ENCODE peak calls at places on chromosomes 1 and 21, in four cellular contexts. L is fibroblast of gingiva; H is activated T-helper 1 cell treated with anti-CD3 and anti-CD28 coated beads, Interleukin-12 subunit alpha, Interleukin-12 subunit beta, Interleukin-2, Interleukin-4 antibody, amounts not matched to agents 30 ng/mL and 10 ng/mL and 1 ng/mL, durations not matched to agents 14 hours and 24 hours and 36 hours; W is GM23338. T is an unnamed sample.
A peak's percentile ranks its signal among the peaks of the same experiment; 100 is the strongest.

GRCh38 chr1:44119525-44119924 is 904 bp downstream of the KLF17 start:
- DNase-seq in L (no peak), H (no peak), W (peak; percentile 12), T (no peak)

GRCh38 chr1:87389011-87389410 is 60.3 kb downstream of the LMO4 start:
- DNase-seq in L (no peak), H (no peak), W (no peak), T (no peak)

GRCh38 chr1:15703562-15703961 is 19.4 kb downstream of the PLEKHM2 start:
- DNase-seq in L (peak; percentile 87), H (no peak), W (no peak), T (peak; percentile 96)

GRCh38 chr1:220926146-220926545 is 46.9 kb downstream of the HLX start:
- DNase-seq in L (peak; percentile 71), H (no peak), W (no peak), T (peak; percentile 82)

GRCh38 chr1:110533230-110533629 is 14.3 kb upstream of the KCNA10 start:
- DNase-seq in L (no peak), H (no peak), W (no peak), T (no peak)

GRCh38 chr1:245566952-245567351 is 412.2 kb downstream of the KIF26B start:
- DNase-seq in L (no peak), H (no peak), W (no peak), T (no peak)

GRCh38 chr1:200590001-200590400 is 30.6 kb downstream of the KIF14 start:
- DNase-seq in L (peak; percentile 4), H (no peak), W (no peak), T (no peak)

GRCh38 chr1:206001476-206001888 is 1.7 kb downstream of the RAB7B start:
- DNase-seq in L (peak; percentile 76), H (no peak), W (no peak), T (peak; percentile 88)

GRCh38 chr1:32828341-32828740 is 10.9 kb downstream of the S100PBP start:
- DNase-seq in L (no peak), H (no peak), W (peak; percentile 23), T (peak; percentile 44)

GRCh38 chr1:235999259-235999925 is 65.5 kb downstream of the NID1 start:
- DNase-seq in L (peak; percentile 62), H (peak; percentile 77), W (no peak), T (peak; percentile 93)

GRCh38 chr1:70083519-70083918 is 121.9 kb downstream of the LRRC40 start:
- DNase-seq in L (no peak), H (no peak), W (no peak), T (no peak)

GRCh38 chr1:203796223-203796747 is 862 bp downstream of the ZBED6 start:
- DNase-seq in L (peak; percentile 31), H (peak; percentile 8), W (peak; percentile 63), T (no peak)

GRCh38 chr1:184113251-184113650 is 61.7 kb downstream of the TSEN15 start:
- DNase-seq in L (no peak), H (no peak), W (no peak), T (no peak)

GRCh38 chr1:84619383-84620093 is 45.3 kb upstream of the CTBS start:
- DNase-seq in L (peak; percentile 26), H (no peak), W (no peak), T (peak; percentile 82)

GRCh38 chr21:15706686-15707085 is 23.1 kb upstream of the USP25 start:
- DNase-seq in L (peak; percentile 81), H (no peak), W (no peak), T (peak; percentile 94)

GRCh38 chr1:182169203-182169602 is 107.7 kb upstream of the ZNF648 start:
- DNase-seq in L (peak; percentile 36), H (no peak), W (no peak), T (no peak)

GRCh38 chr1:196774195-196774594 is 445 bp upstream of the CFHR3 start:
- DNase-seq in L (no peak), H (no peak), W (no peak), T (no peak)

GRCh38 chr1:241934181-241934815 is 23.3 kb upstream of the BECN2 start:
- DNase-seq in L (peak; percentile 31), H (no peak), W (peak; percentile 80), T (no peak)

GRCh38 chr1:203934651-203935050 is 73.3 kb downstream of the SNRPE start:
- DNase-seq in L (no peak), H (no peak), W (no peak), T (no peak)

GRCh38 chr1:19427087-19427781 is 58.1 kb downstream of the CAPZB start:
- DNase-seq in L (peak; percentile 60), H (no peak), W (no peak), T (peak; percentile 76)

GRCh38 chr1:26530898-26531598 is 1.5 kb downstream of the RPS6KA1 start:
- DNase-seq in L (no peak), H (no peak), W (peak; percentile 93), T (peak; percentile 26)

GRCh38 chr1:40690919-40691537 is 476 bp upstream of the NFYC start:
- DNase-seq in L (no peak), H (no peak), W (no peak), T (no peak)